ENCODE peak calls at places on chromosomes 12 and 14, in ten cellular contexts. X, C, Z, K, M, J, O, G, I and D are unnamed samples.

GRCh38 chr12:92538970-92539749 is 163.6 kb upstream of the PLEKHG7 start:
- DNase-seq in K (no peak), J (peak), X (peak), M (no peak), O (no peak), I (no peak), C (no peak), Z (no peak), G (no peak), D (no peak)

GRCh38 chr12:112419269-112420133 is 754 bp downstream of the PTPN11 start:
- DNase-seq in O (peak), X (peak), M (no peak), C (peak), J (peak), G (no peak), K (peak), I (peak), Z (peak), D (no peak)

GRCh38 chr12:119412811-119413794 is 78.6 kb downstream of the CCDC60 start:
- DNase-seq in Z (no peak), C (peak), O (peak), X (peak), M (peak), I (peak), K (peak), J (no peak), G (peak), D (peak)

GRCh38 chr12:28793767-28794166 is 355.3 kb upstream of the FAR2 start:
- DNase-seq in O (no peak), J (no peak), Z (no peak), G (no peak), M (no peak), C (no peak), I (no peak), K (no peak), X (no peak), D (no peak)

GRCh38 chr14:89618309-89618708 is 201.3 kb upstream of the FOXN3 start:
- DNase-seq in M (no peak), C (no peak), O (no peak), I (no peak), G (no peak), Z (no peak), J (no peak), K (no peak), X (peak), D (no peak)

GRCh38 chr14:29310757-29311156 is 544.2 kb downstream of the FOXG1 start:
- DNase-seq in M (no peak), K (no peak), X (peak), I (no peak), J (no peak), G (peak), C (no peak), O (no peak), Z (no peak), D (no peak)

GRCh38 chr14:80628547-80628946 is 313.0 kb downstream of the CEP128 start:
- DNase-seq in G (no peak), X (no peak), K (no peak), Z (no peak), I (no peak), M (no peak), C (no peak), O (no peak), J (no peak), D (no peak)

GRCh38 chr12:105338954-105339353 is 8.5 kb downstream of the C12orf75 start:
- DNase-seq in Z (no peak), X (no peak), I (no peak), M (no peak), C (no peak), J (no peak), K (no peak), O (no peak), G (no peak), D (no peak)

GRCh38 chr12:124404162-124404561 is 109.3 kb downstream of the RFLNA start:
- DNase-seq in Z (no peak), J (no peak), I (no peak), G (no peak), O (peak), M (no peak), C (no peak), K (peak), X (peak), D (no peak)

GRCh38 chr14:89041245-89041585 is 216.8 kb downstream of the TTC8 start:
- DNase-seq in Z (no peak), I (no peak), J (no peak), G (no peak), M (no peak), K (peak), O (no peak), C (no peak), X (no peak), D (no peak)

GRCh38 chr12:29562167-29562776 is 64.8 kb upstream of the OVCH1 start:
- DNase-seq in C (peak), Z (no peak), K (no peak), X (peak), G (peak), J (no peak), O (peak), I (no peak), M (no peak), D (no peak)

GRCh38 chr12:124446364-124446763 is 121.0 kb downstream of the NCOR2 start:
- DNase-seq in Z (no peak), K (no peak), G (no peak), I (no peak), X (no peak), J (no peak), O (no peak), C (no peak), M (no peak), D (no peak)

GRCh38 chr12:56151672-56152131 is 685 bp upstream of the MYL6B start:
- DNase-seq in X (peak), C (peak), O (no peak), I (peak), M (peak), J (peak), Z (no peak), K (peak), G (no peak), D (no peak)

GRCh38 chr14:46018846-46019420 is 632.6 kb downstream of the RPL10L start:
- DNase-seq in C (no peak), M (no peak), G (no peak), X (no peak), J (no peak), I (no peak), K (no peak), Z (no peak), O (no peak), D (no peak)

GRCh38 chr12:132352896-132353800 is 23.8 kb upstream of the GALNT9 start:
- DNase-seq in Z (no peak), J (no peak), M (peak), C (no peak), G (no peak), O (no peak), I (no peak), K (peak), X (no peak), D (no peak)

GRCh38 chr14:67583711-67584644 is 16.1 kb downstream of the PIGH start:
- DNase-seq in K (no peak), C (peak), J (peak), O (no peak), Z (no peak), M (no peak), G (no peak), I (peak), X (peak), D (peak)

GRCh38 chr12:115423546-115423987 is 739.6 kb upstream of the TBX3 start:
- DNase-seq in C (no peak), M (no peak), X (no peak), G (no peak), Z (no peak), J (no peak), O (no peak), I (peak), K (no peak), D (no peak)

GRCh38 chr12:122099280-122099749 is 20.8 kb downstream of the MLXIP start:
- DNase-seq in C (no peak), G (no peak), I (no peak), M (no peak), Z (no peak), X (no peak), O (peak), J (no peak), K (peak), D (no peak)

GRCh38 chr12:86264451-86265328 is 8.5 kb upstream of the MGAT4C start:
- DNase-seq in C (no peak), X (no peak), O (peak), K (peak), G (no peak), J (no peak), I (no peak), Z (no peak), M (peak), D (no peak)

GRCh38 chr12:5808956-5809355 is 136.1 kb downstream of the ANO2 start:
- DNase-seq in I (no peak), X (no peak), Z (no peak), M (no peak), J (no peak), O (no peak), G (peak), K (no peak), C (no peak), D (no peak)

GRCh38 chr14:79369359-79370332 is 841.7 kb downstream of the DIO2 start:
- DNase-seq in G (peak), C (no peak), M (no peak), J (no peak), Z (no peak), K (no peak), X (peak), O (peak), I (peak), D (no peak)

GRCh38 chr14:33848706-33849454 is 102.0 kb downstream of the EGLN3 start:
- DNase-seq in J (no peak), C (no peak), M (peak), G (no peak), X (peak), Z (no peak), O (peak), K (peak), I (peak), D (peak)

GRCh38 chr12:47650469-47650868 is 55.4 kb downstream of the RPAP3 start:
- DNase-seq in I (no peak), J (no peak), K (no peak), X (no peak), C (no peak), M (no peak), Z (no peak), G (no peak), O (no peak), D (no peak)

GRCh38 chr12:48883305-48884171 is 17.9 kb upstream of the RND1 start:
- DNase-seq in Z (no peak), C (no peak), J (no peak), M (no peak), I (no peak), K (no peak), O (no peak), X (no peak), G (no peak), D (peak)

GRCh38 chr12:44573723-44574122 is 302.4 kb downstream of the NELL2 start:
- DNase-seq in G (no peak), J (no peak), I (no peak), X (no peak), O (no peak), K (no peak), M (no peak), C (no peak), Z (no peak), D (no peak)
- TF ChIP-seq CTCF in G (no peak), J (no peak), I (no peak), X (no peak), O (no peak), K (no peak), M (no peak), C (no peak), Z (no peak), D (no peak)

GRCh38 chr14:93332853-93333630 is at the start of gene BTBD7:
- DNase-seq in I (peak), K (peak), M (peak), G (peak), O (peak), X (peak), J (peak), C (peak), Z (peak), D (peak)
- TF ChIP-seq CTCF in I (no peak), K (peak), M (no peak), G (peak), O (no peak), X (peak), J (no peak), C (peak), Z (peak), D (peak)

GRCh38 chr14:60506462-60506984 is 2.4 kb upstream of the SIX6 start:
- DNase-seq in G (no peak), C (no peak), O (no peak), K (no peak), M (no peak), J (no peak), I (no peak), Z (no peak), X (no peak), D (no peak)

GRCh38 chr14:60508707-60509437 is at the start of gene SIX6:
- DNase-seq in M (no peak), I (no peak), C (no peak), K (peak), O (no peak), Z (no peak), J (no peak), G (no peak), X (no peak), D (peak)

GRCh38 chr14:60506985-60507829 is 1.7 kb upstream of the SIX6 start:
- DNase-seq in K (no peak), Z (no peak), G (no peak), M (no peak), I (no peak), O (no peak), X (no peak), C (no peak), J (no peak), D (no peak)

GRCh38 chr14:60509438-60510253 is 700 bp downstream of the SIX6 start:
- DNase-seq in X (peak), C (no peak), G (no peak), J (no peak), M (no peak), Z (no peak), I (no peak), K (no peak), O (no peak), D (peak)

GRCh38 chr14:60508363-60508706 is 611 bp upstream of the SIX6 start:
- DNase-seq in K (no peak), X (no peak), I (no peak), O (no peak), J (no peak), G (no peak), Z (no peak), C (no peak), M (no peak), D (no peak)
- TF ChIP-seq CTCF in K (no peak), X (no peak), I (no peak), O (no peak), J (no peak), G (no peak), Z (no peak), C (no peak), M (no peak), D (no peak)

DNA sequence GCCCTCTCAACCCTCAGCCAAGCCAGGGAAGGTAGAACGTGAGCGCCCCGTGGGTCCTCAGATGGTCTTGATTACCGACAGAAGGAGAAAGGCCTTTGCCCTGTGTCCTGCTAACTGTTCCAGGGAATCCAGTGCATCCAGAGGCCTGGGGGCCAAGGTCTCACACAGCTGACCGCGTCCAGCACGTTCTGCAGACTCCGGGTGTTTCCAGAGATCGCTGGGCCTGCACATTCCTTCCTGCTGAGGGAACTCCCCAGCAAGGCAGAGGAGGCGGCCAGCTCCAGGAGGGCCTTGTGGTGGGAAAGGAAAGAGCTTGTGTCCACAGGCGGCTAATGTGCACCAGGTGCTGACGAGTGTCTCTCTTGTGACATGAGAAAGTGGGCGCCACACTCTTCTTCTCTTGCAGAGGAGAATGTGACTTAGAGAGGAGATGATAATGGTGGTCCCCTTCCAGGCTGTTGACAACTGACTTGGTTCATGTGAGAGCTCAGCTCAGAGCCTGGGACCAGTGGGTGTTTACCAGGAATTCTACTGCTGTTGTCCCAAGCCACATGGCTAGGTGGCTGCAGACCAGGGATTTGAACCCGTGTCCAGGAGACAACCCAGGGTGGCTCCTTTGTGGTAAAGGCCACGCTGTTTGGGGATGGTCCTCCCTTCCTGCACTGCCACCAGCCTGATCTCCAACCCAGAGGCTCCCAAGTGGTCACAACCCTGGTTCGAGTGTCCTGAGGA is 46.8 kb upstream of the DLK1 start:
- DNase-seq in O (peak), K (peak), Z (peak), J (no peak), X (peak), M (no peak), G (peak), C (peak), I (no peak), D (no peak)
- TF ChIP-seq CTCF in O (no peak), K (no peak), Z (peak), J (no peak), X (no peak), M (no peak), G (peak), C (no peak), I (no peak), D (no peak)

GRCh38 chr14:74211945-74212580 is 27.2 kb upstream of the VSX2 start:
- DNase-seq in G (no peak), I (no peak), J (no peak), C (no peak), X (no peak), Z (no peak), O (no peak), K (no peak), M (no peak), D (no peak)

GRCh38 chr14:74203546-74203945 is 35.7 kb upstream of the VSX2 start:
- DNase-seq in O (no peak), X (no peak), G (no peak), C (no peak), J (no peak), M (no peak), I (no peak), K (no peak), Z (no peak), D (no peak)

GRCh38 chr14:74202113-74202512 is 37.1 kb upstream of the VSX2 start:
- DNase-seq in I (no peak), K (no peak), X (no peak), G (no peak), C (no peak), O (no peak), J (no peak), Z (no peak), M (no peak), D (no peak)

GRCh38 chr14:74204481-74204880 is 34.8 kb upstream of the VSX2 start:
- DNase-seq in J (no peak), M (no peak), I (no peak), K (no peak), O (no peak), C (no peak), X (no peak), G (no peak), Z (peak), D (no peak)

GRCh38 chr14:74207943-74208342 is 31.3 kb upstream of the VSX2 start:
- DNase-seq in G (no peak), Z (no peak), O (no peak), J (no peak), I (no peak), X (no peak), K (no peak), C (no peak), M (no peak), D (no peak)
- TF ChIP-seq CTCF in G (no peak), Z (no peak), O (no peak), J (no peak), I (no peak), X (peak), K (no peak), C (no peak), M (no peak), D (peak)

DNA sequence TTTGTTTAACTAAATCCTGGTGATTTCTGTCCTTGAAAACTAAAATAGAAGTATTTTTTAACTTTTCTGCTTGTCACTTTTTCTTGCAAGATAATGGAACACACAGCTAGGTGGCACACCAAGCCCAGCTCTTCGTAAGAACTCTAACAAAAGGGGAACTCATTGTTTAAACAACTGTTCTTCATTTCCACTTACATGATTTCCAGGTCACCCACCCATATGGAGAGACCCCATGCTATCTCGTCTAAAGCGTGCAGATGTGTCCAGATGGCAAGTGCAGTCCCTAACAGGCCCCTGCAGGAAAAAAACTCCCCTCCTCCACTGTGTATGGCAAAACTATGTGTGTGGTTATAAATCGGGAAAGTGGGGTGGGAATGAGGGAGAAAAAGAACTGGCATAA is 43.3 kb upstream of the NT5DC3 start:
- DNase-seq in J (peak), G (no peak), M (no peak), X (peak), Z (no peak), K (no peak), O (no peak), I (no peak), C (no peak), D (no peak)
- TF ChIP-seq CTCF in J (peak), G (peak), M (peak), X (peak), Z (peak), K (peak), O (no peak), I (peak), C (peak), D (no peak)

DNA sequence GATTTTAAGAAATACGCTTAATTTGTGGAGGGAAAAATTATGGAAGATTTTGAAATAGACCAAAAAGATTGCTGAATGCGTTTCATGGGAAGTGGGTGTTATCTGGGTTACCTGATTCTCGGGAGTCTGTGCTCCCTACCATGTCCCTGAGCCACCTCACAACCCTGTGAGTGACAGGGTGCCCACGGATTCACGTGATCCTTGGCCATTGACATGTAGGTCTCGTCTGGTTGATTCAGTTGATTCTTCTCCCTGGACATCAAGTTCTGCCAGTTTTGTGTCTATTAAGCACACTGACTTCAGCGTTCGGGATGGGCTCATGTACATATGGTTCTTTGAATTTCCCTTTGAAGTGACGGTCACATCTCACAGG is 101.4 kb downstream of the ADGRD1 start:
- DNase-seq in J (no peak), O (peak), G (no peak), C (no peak), Z (no peak), M (no peak), I (no peak), K (no peak), X (no peak), D (no peak)
- TF ChIP-seq CTCF in J (no peak), O (no peak), G (no peak), C (no peak), Z (no peak), M (no peak), I (no peak), K (no peak), X (no peak), D (no peak)